ENCODE peak calls at places on chromosomes 6 and 20, in six cellular contexts. J is foreskin fibroblast, G is iPS-NIHi11, F is AG10803, T is Calu3, K is NCI-H2081. P is an unnamed sample.
A peak's percentile ranks its signal among the peaks of the same experiment; 100 is the strongest.

GRCh38 chr6:34152806-34153565 is 7.1 kb upstream of the GRM4 start:
- DNase-seq in J (no peak), G (no peak), F (no peak), T (no peak), K (no peak), P (no peak)

GRCh38 chr6:11366934-11367637 is 134.6 kb upstream of the NEDD9 start:
- DNase-seq in J (no peak), G (no peak), F (peak; percentile 38), T (no peak), K (no peak), P (peak; percentile 81)

GRCh38 chr20:6162239-6162638 is 39.4 kb upstream of the FERMT1 start:
- DNase-seq in J (no peak), G (no peak), F (peak; percentile 33), T (no peak), K (no peak), P (peak; percentile 83)

GRCh38 chr6:43972915-43973304 is 154.3 kb downstream of the MRPL14 start:
- DNase-seq in J (peak; percentile 92), G (peak; percentile 3), F (peak; percentile 93), T (no peak), K (no peak), P (no peak)

GRCh38 chr20:57061058-57061900 is 205.2 kb downstream of the BMP7 start:
- DNase-seq in J (peak; percentile 30), G (peak; percentile 79), F (peak; percentile 23), T (peak; percentile 39), K (no peak), P (no peak)

GRCh38 chr20:35285806-35286076 is 1.2 kb upstream of the EIF6 start:
- DNase-seq in J (no peak), G (no peak), F (no peak), T (no peak), K (no peak), P (no peak)

GRCh38 chr20:51457281-51457932 is 85.1 kb downstream of the NFATC2 start:
- DNase-seq in J (peak; percentile 78), G (no peak), F (peak; percentile 73), T (peak; percentile 39), K (no peak), P (peak; percentile 89)

GRCh38 chr6:84282566-84282965 is 55.1 kb upstream of the CEP162 start:
- DNase-seq in J (peak; percentile 84), G (peak; percentile 12), F (peak; percentile 82), T (no peak), K (no peak), P (no peak)

GRCh38 chr6:123925360-123925759 is 121.7 kb downstream of the NKAIN2 start:
- DNase-seq in J (no peak), G (no peak), F (no peak), T (no peak), K (peak; percentile 25), P (peak; percentile 8)

GRCh38 chr6:47168176-47168575 is 126.0 kb upstream of the ADGRF1 start:
- DNase-seq in J (peak; percentile 97), G (peak; percentile 51), F (peak; percentile 96), T (peak; percentile 79), K (peak; percentile 13), P (peak; percentile 98)

GRCh38 chr6:34615574-34616229 is 59.6 kb upstream of the SPDEF start:
- DNase-seq in J (no peak), G (no peak), F (no peak), T (no peak), K (no peak), P (no peak)

GRCh38 chr6:144217264-144217663 is 66.9 kb downstream of the STX11 start:
- DNase-seq in J (peak; percentile 2), G (no peak), F (no peak), T (no peak), K (no peak), P (no peak)

GRCh38 chr6:66094615-66095014 is 387.6 kb upstream of the EYS start:
- DNase-seq in J (no peak), G (no peak), F (no peak), T (no peak), K (no peak), P (no peak)

GRCh38 chr6:2900821-2901644 is 2.1 kb downstream of the SERPINB9 start:
- DNase-seq in J (no peak), G (no peak), F (peak; percentile 21), T (no peak), K (no peak), P (no peak)

GRCh38 chr20:35257175-35257909 is 20.6 kb downstream of the MMP24OS start:
- DNase-seq in J (no peak), G (no peak), F (peak; percentile 38), T (no peak), K (no peak), P (peak; percentile 55)

GRCh38 chr6:44696099-44696498 is 308.6 kb downstream of the CDC5L start:
- DNase-seq in J (peak; percentile 30), G (no peak), F (peak; percentile 93), T (no peak), K (no peak), P (no peak)

GRCh38 chr6:43181942-43182860 is at the start of gene CUL9:
- DNase-seq in J (peak; percentile 78), G (peak; percentile 86), F (peak; percentile 64), T (peak; percentile 93), K (peak; percentile 77), P (peak; percentile 45)

GRCh38 chr6:106490030-106490429 is 129.5 kb downstream of the CRYBG1 start:
- DNase-seq in J (no peak), G (no peak), F (no peak), T (no peak), K (no peak), P (no peak)

GRCh38 chr6:166959906-166960608 is 3.7 kb upstream of the RNASET2 start:
- DNase-seq in J (no peak), G (no peak), F (no peak), T (no peak), K (no peak), P (peak; percentile 11)

GRCh38 chr6:42041131-42042055 is 8.9 kb upstream of the TAF8 start:
- DNase-seq in J (no peak), G (no peak), F (no peak), T (no peak), K (no peak), P (no peak)

P was measured in kidney glomerular epithelial cell.